ENCODE peak calls at places on chromosomes 4 and X, in five cellular contexts. O is NCI-H1930, V is mesothelial cell of epicardium, I is endothelial cell, J is NCI-H1092. P is an unnamed sample.
A peak's percentile ranks its signal among the peaks of the same experiment; 100 is the strongest.

GRCh38 chr4:169968999-169969398 is 57.2 kb downstream of the MFAP3L start:
- DNase-seq in O (no peak), V (no peak), I (no peak), J (no peak), P (no peak)

GRCh38 chr4:83704786-83705185 is 168.9 kb downstream of the GPAT3 start:
- DNase-seq in O (no peak), V (no peak), I (no peak), J (no peak), P (no peak)

GRCh38 chr4:56731857-56732256 is 50.8 kb upstream of the HOPX start:
- DNase-seq in O (no peak), V (no peak), I (no peak), J (no peak), P (no peak)

GRCh38 chr4:156476359-156476758 is 495.2 kb downstream of the PDGFC start:
- DNase-seq in O (no peak), V (no peak), I (no peak), J (no peak), P (peak; percentile 87)

GRCh38 chrX:21176927-21177571 is 197.2 kb upstream of the CNKSR2 start:
- DNase-seq in O (no peak), V (no peak), I (no peak), J (peak; percentile 82), P (no peak)

GRCh38 chrX:70970482-70970999 is 39.6 kb upstream of the SLC7A3 start:
- DNase-seq in O (no peak), V (no peak), I (no peak), J (no peak), P (peak; percentile 23)

GRCh38 chrX:630922-631496 is 418 bp downstream of the SHOX start:
- DNase-seq in O (no peak), V (no peak), I (no peak), J (no peak), P (no peak)

GRCh38 chr4:156999175-156999517 is 27.5 kb upstream of the PDGFC start:
- DNase-seq in O (no peak), V (peak; percentile 67), I (no peak), J (no peak), P (peak; percentile 58)

GRCh38 chr4:170089743-170090666 is at the start of gene AADAT:
- DNase-seq in O (peak; percentile 75), V (peak; percentile 76), I (peak; percentile 82), J (peak; percentile 70), P (peak; percentile 82)

GRCh38 chrX:84724576-84724975 is 222.3 kb upstream of the HDX start:
- DNase-seq in O (no peak), V (no peak), I (no peak), J (no peak), P (no peak)

GRCh38 chrX:83819304-83819703 is 41.6 kb upstream of the CYLC1 start:
- DNase-seq in O (no peak), V (no peak), I (no peak), J (peak; percentile 0), P (no peak)

GRCh38 chr4:138522366-138522765 is 280.2 kb upstream of the SLC7A11 start:
- DNase-seq in O (no peak), V (no peak), I (peak; percentile 11), J (no peak), P (peak; percentile 45)

GRCh38 chr4:17491196-17491595 is 20.7 kb downstream of the QDPR start:
- DNase-seq in O (no peak), V (no peak), I (no peak), J (no peak), P (no peak)

GRCh38 chr4:148540622-148541326 is 98.6 kb upstream of the NR3C2 start:
- DNase-seq in O (no peak), V (no peak), I (no peak), J (no peak), P (no peak)

GRCh38 chrX:70434914-70435586 is 9.6 kb upstream of the DLG3 start:
- DNase-seq in O (no peak), V (no peak), I (no peak), J (no peak), P (peak; percentile 58)

GRCh38 chrX:55039471-55039870 is 8.7 kb upstream of the ALAS2 start:
- DNase-seq in O (no peak), V (no peak), I (no peak), J (no peak), P (no peak)

GRCh38 chrX:97527725-97528124 is 644.0 kb downstream of the RPA4 start:
- DNase-seq in O (no peak), V (no peak), I (no peak), J (no peak), P (no peak)

GRCh38 chr4:111847256-111848108 is 297.8 kb upstream of the FAM241A start:
- DNase-seq in O (no peak), V (no peak), I (no peak), J (no peak), P (no peak)

GRCh38 chr4:140641789-140642439 is 73.2 kb upstream of the UCP1 start:
- DNase-seq in O (no peak), V (no peak), I (no peak), J (no peak), P (no peak)

GRCh38 chr4:19729873-19730735 is 521.6 kb upstream of the SLIT2 start:
- DNase-seq in O (no peak), V (no peak), I (no peak), J (no peak), P (peak; percentile 70)

GRCh38 chr4:53478671-53479456 is 101.4 kb downstream of the FIP1L1 start:
- DNase-seq in O (no peak), V (no peak), I (no peak), J (no peak), P (no peak)

GRCh38 chrX:40278340-40279090 is 180.8 kb upstream of the BCOR start:
- DNase-seq in O (no peak), V (no peak), I (no peak), J (no peak), P (no peak)

GRCh38 chr4:119490335-119490734 is 138.3 kb downstream of the PDE5A start:
- DNase-seq in O (no peak), V (no peak), I (peak; percentile 20), J (no peak), P (peak; percentile 27)

GRCh38 chr4:37946503-37947179 is 13.6 kb upstream of the PTTG2 start:
- DNase-seq in O (no peak), V (no peak), I (no peak), J (no peak), P (no peak)

GRCh38 chrX:9147631-9148189 is 113.8 kb upstream of the FAM9B start:
- DNase-seq in O (no peak), V (no peak), I (no peak), J (no peak), P (no peak)

GRCh38 chr4:10226756-10227155 is 110.2 kb upstream of the WDR1 start:
- DNase-seq in O (no peak), V (no peak), I (no peak), J (no peak), P (peak; percentile 43)

GRCh38 chr4:105966046-105966445 is 70.8 kb downstream of the NPNT start:
- DNase-seq in O (no peak), V (no peak), I (no peak), J (no peak), P (peak; percentile 69)

GRCh38 chr4:104811727-104812126 is 317.0 kb upstream of the CXXC4 start:
- DNase-seq in O (no peak), V (no peak), I (no peak), J (no peak), P (no peak)

GRCh38 chrX:13898084-13898483 is 81.2 kb upstream of the GPM6B start:
- DNase-seq in O (no peak), V (no peak), I (peak; percentile 18), J (no peak), P (peak; percentile 1)

P was measured in cardiac muscle cell.